ENCODE peak calls at places on chromosomes 5 and 9, in six cellular contexts. A, P, Z, O, F and V are unnamed samples.

GRCh38 chr9:85432599-85432998 is 309.2 kb downstream of the AGTPBP1 start:
- ATAC-seq in A (no peak), P (no peak), Z (no peak), O (no peak), F (no peak), V (no peak)

GRCh38 chr9:100296407-100296806 is 56.3 kb downstream of the TEX10 start:
- ATAC-seq in A (no peak), P (no peak), Z (no peak), O (no peak), F (no peak), V (no peak)

GRCh38 chr5:87034562-87034961 is 233.1 kb upstream of the RASA1 start:
- ATAC-seq in A (no peak), P (no peak), Z (no peak), O (no peak), F (no peak), V (no peak)

GRCh38 chr5:68285075-68285827 is 69.7 kb downstream of the PIK3R1 start:
- ATAC-seq in A (no peak), P (no peak), Z (no peak), O (peak), F (peak), V (no peak)

GRCh38 chr5:158056426-158056825 is 197.5 kb upstream of the CLINT1 start:
- ATAC-seq in A (no peak), P (no peak), Z (no peak), O (no peak), F (no peak), V (no peak)

GRCh38 chr5:14665949-14666741 is 1.6 kb downstream of the OTULIN start:
- ATAC-seq in A (no peak), P (peak), Z (no peak), O (peak), F (peak), V (no peak)

GRCh38 chr5:154514331-154514730 is 36.3 kb upstream of the HAND1 start:
- ATAC-seq in A (no peak), P (no peak), Z (no peak), O (no peak), F (peak), V (no peak)

GRCh38 chr5:141492168-141492885 is 3.4 kb downstream of the PCDHGC5 start:
- ATAC-seq in A (no peak), P (no peak), Z (peak), O (no peak), F (peak), V (no peak)

GRCh38 chr5:144139586-144139985 is 30.9 kb downstream of the YIPF5 start:
- ATAC-seq in A (no peak), P (no peak), Z (peak), O (no peak), F (no peak), V (peak)

GRCh38 chr9:130458027-130458803 is 13.5 kb downstream of the ASS1 start:
- ATAC-seq in A (no peak), P (no peak), Z (no peak), O (no peak), F (no peak), V (no peak)

GRCh38 chr9:68505681-68506409 is 34.8 kb downstream of the TMEM252 start:
- ATAC-seq in A (no peak), P (peak), Z (peak), O (no peak), F (peak), V (peak)

GRCh38 chr9:37412431-37413151 is 9.9 kb upstream of the GRHPR start:
- ATAC-seq in A (no peak), P (no peak), Z (no peak), O (no peak), F (no peak), V (no peak)

GRCh38 chr9:130908129-130908877 is 11.7 kb upstream of the QRFP start:
- ATAC-seq in A (no peak), P (peak), Z (no peak), O (peak), F (no peak), V (no peak)

GRCh38 chr9:1718836-1719235 is 296.3 kb upstream of the SMARCA2 start:
- ATAC-seq in A (no peak), P (no peak), Z (no peak), O (no peak), F (no peak), V (no peak)

GRCh38 chr5:180847053-180847452 is 14.0 kb downstream of the ZFP62 start:
- ATAC-seq in A (no peak), P (no peak), Z (no peak), O (no peak), F (peak), V (no peak)

GRCh38 chr9:9730174-9730573 is 882.6 kb downstream of the PTPRD start:
- ATAC-seq in A (no peak), P (no peak), Z (no peak), O (no peak), F (peak), V (no peak)

GRCh38 chr5:132687995-132688394 is 14.2 kb downstream of the IL4 start:
- ATAC-seq in A (no peak), P (no peak), Z (no peak), O (no peak), F (peak), V (no peak)

GRCh38 chr9:130215341-130216119 is 43.3 kb downstream of the NCS1 start:
- ATAC-seq in A (no peak), P (no peak), Z (no peak), O (no peak), F (no peak), V (peak)

GRCh38 chr9:69671291-69671903 is 774 bp downstream of the APBA1 start:
- ATAC-seq in A (no peak), P (no peak), Z (peak), O (no peak), F (no peak), V (no peak)

GRCh38 chr5:157926953-157927352 is 68.0 kb upstream of the CLINT1 start:
- ATAC-seq in A (no peak), P (no peak), Z (no peak), O (peak), F (no peak), V (no peak)

GRCh38 chr5:407801-408268 is 35.1 kb upstream of the EXOC3 start:
- ATAC-seq in A (no peak), P (no peak), Z (no peak), O (no peak), F (no peak), V (no peak)

GRCh38 chr5:138937392-138938387 is 62.6 kb upstream of the LRRTM2 start:
- ATAC-seq in A (peak), P (peak), Z (peak), O (peak), F (peak), V (peak)

GRCh38 chr5:141935538-141935937 is 11.9 kb downstream of the DELE1 start:
- ATAC-seq in A (no peak), P (no peak), Z (no peak), O (no peak), F (no peak), V (no peak)

GRCh38 chr9:128103589-128103962 is 24.0 kb downstream of the PTGES2 start:
- ATAC-seq in A (peak), P (no peak), Z (no peak), O (peak), F (peak), V (no peak)

GRCh38 chr5:77241444-77241843 is 31.0 kb downstream of the PDE8B start:
- ATAC-seq in A (no peak), P (no peak), Z (no peak), O (no peak), F (no peak), V (no peak)

GRCh38 chr5:88829053-88829452 is 53.9 kb downstream of the MEF2C start:
- ATAC-seq in A (no peak), P (peak), Z (peak), O (no peak), F (peak), V (peak)

GRCh38 chr9:27212621-27213020 is 84.3 kb downstream of the EQTN start:
- ATAC-seq in A (no peak), P (no peak), Z (no peak), O (no peak), F (no peak), V (no peak)

GRCh38 chr5:140548300-140548688 is 832 bp downstream of the EIF4EBP3 start:
- ATAC-seq in A (peak), P (peak), Z (peak), O (no peak), F (peak), V (no peak)

GRCh38 chr5:102801375-102801774 is 46.3 kb downstream of the PAM start:
- ATAC-seq in A (no peak), P (no peak), Z (no peak), O (no peak), F (no peak), V (no peak)

GRCh38 chr5:97543158-97543557 is 360.1 kb upstream of the RIOK2 start:
- ATAC-seq in A (no peak), P (no peak), Z (no peak), O (no peak), F (no peak), V (no peak)

GRCh38 chr9:129629251-129629650 is 3.3 kb downstream of the NTMT1 start:
- ATAC-seq in A (no peak), P (no peak), Z (no peak), O (no peak), F (no peak), V (no peak)

GRCh38 chr9:22331533-22331932 is 115.1 kb upstream of the DMRTA1 start:
- ATAC-seq in A (no peak), P (no peak), Z (no peak), O (no peak), F (no peak), V (no peak)

DNA sequence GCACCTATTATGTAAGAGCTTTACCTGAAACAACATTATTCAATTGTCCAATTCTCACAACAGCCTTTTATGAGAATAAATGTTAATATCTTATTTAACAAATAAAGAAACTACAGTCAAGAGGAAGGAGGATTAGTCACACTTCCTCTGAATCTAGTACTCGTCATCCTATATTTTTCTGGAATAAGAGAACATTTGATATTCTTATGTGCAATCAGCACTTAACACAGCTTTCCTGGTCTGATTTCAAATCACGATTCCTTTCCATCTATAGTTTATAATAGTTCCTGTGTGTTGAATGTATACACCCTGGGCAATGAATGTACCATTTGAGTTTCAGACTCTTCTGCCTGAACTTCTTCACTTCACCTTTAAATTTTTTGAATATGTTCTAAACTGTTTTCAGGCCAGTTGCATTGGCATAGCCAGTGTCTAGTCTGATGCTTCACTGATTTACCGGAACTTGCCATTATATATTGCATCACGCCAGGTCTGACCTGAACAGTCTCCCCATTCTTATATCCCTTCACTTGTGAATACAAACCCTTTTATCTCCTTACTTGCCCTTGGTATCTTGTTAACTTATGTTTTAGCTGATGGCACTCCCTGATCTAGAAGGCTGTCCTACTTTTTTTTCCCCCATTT is 698.3 kb downstream of the MAT2B start:
- ATAC-seq in A (no peak), P (no peak), Z (no peak), O (no peak), F (no peak), V (no peak)
- TF ChIP-seq POLR2A in A (no peak), P (no peak), Z (no peak), O (no peak), F (no peak), V (no peak)

DNA sequence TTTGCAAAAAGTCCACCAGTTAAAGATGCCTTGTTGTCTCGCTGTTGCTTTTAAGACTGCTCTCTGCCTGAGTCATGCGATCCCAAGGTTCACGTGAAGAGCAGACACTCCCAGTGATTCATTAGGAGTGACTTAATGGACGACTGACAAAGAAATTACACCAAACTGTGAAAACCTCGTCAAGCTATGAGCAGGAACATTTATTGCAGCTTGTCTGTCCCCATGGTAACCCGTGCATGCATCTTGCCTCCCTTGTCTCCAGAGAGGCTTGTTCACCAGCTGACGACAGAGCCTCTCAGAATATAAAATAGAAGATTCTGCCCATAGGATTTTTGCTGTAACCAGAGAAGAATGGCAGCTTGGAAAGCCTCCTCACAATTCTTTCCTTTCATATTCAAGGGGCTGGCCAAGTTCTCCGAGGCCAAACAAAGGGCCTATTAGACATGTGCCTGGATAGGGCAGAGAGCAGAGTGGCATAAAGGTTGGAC is 352.7 kb downstream of the SPOCK1 start:
- ATAC-seq in A (peak), P (no peak), Z (peak), O (no peak), F (no peak), V (peak)
- TF ChIP-seq EP300 in A (no peak), P (no peak), Z (no peak), O (no peak), F (no peak), V (no peak)

GRCh38 chr9:33202552-33203300 is 35.6 kb upstream of the B4GALT1 start:
- ATAC-seq in A (no peak), P (peak), Z (peak), O (no peak), F (peak), V (peak)
- TF ChIP-seq POLR2A in A (no peak), P (no peak), Z (no peak), O (no peak), F (no peak), V (no peak)

GRCh38 chr5:60522299-60522915 is 177.6 kb downstream of the DEPDC1B start:
- ATAC-seq in A (no peak), P (no peak), Z (no peak), O (no peak), F (peak), V (no peak)
- TF ChIP-seq EP300 in A (no peak), P (no peak), Z (no peak), O (no peak), F (peak), V (no peak)

GRCh38 chr9:137077010-137077747 is at the start of gene UAP1L1:
- ATAC-seq in A (peak), P (peak), Z (peak), O (peak), F (peak), V (peak)
- TF ChIP-seq POLR2A in A (no peak), P (no peak), Z (no peak), O (no peak), F (no peak), V (no peak)

GRCh38 chr9:121369595-121370265 is at the start of gene STOM:
- ATAC-seq in A (peak), P (peak), Z (peak), O (peak), F (peak), V (peak)

GRCh38 chr9:121373401-121373769 is 3.3 kb upstream of the STOM start:
- ATAC-seq in A (no peak), P (no peak), Z (no peak), O (no peak), F (no peak), V (no peak)

GRCh38 chr9:121371495-121371911 is 1.5 kb upstream of the STOM start:
- ATAC-seq in A (no peak), P (no peak), Z (no peak), O (peak), F (no peak), V (no peak)

GRCh38 chr9:121372239-121372562 is 2.2 kb upstream of the STOM start:
- ATAC-seq in A (peak), P (no peak), Z (no peak), O (peak), F (no peak), V (no peak)

DNA sequence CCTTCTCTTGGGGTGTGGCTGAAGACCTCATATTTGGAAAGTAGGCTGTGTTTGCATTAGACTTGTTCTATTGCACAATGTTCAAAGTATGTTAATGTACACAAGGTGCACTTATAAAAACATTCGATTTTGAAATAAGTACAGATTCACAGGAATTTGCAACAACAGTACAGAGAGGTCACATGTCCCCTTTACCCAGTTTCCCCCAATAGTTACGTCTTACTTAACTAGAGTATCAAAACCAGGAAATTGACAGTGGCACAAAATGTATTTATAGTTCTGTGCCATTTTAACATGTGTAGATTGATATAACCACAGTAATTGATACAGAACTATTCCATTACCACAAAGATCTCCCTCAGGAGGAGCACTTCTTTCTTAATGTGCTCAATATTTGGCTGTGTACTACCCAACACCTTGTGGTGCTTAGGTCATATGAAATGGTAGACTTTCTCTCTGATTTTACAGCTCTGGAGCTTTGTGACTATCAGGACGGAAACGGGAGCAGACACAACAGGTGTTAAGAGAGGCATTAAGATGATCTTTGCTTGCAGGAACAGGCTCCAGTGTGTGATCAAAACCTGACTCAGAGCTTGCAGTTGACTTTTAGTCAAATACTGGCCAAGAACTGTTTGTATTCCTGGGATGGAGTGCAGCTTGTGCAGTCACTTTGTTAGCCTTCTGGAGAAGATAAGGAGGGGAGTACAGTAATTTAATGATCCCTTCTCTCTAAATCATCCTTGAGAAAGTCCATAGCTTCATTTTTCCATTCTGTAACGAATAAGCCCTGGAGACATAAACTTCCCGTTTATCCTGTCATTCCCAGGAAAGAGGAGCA is 2.7 kb upstream of the STOM start:
- ATAC-seq in A (peak), P (no peak), Z (no peak), O (peak), F (no peak), V (no peak)
- TF ChIP-seq EP300 in A (peak), P (peak), Z (peak), O (peak), F (no peak), V (no peak)

DNA sequence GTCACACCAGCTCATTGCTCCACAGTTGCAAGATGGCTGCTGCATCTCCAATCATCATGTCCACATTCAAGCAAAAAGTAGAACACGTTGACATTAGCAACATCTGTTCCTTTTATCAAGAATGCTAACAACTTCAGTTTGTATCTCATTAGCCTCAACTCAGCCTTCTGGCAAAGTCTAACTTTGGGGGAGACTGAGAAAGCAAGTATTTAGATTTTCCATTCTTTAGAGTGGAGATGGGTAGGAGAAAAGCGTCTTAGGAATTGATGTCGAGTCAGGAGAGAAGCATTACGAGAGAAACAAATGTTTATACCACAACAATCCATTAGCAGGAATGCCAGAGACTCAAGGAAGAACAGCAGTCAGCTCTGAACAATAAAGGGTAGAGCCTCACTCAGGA is 446.3 kb downstream of the ENC1 start:
- ATAC-seq in A (no peak), P (no peak), Z (no peak), O (no peak), F (no peak), V (no peak)
- TF ChIP-seq POLR2A in A (no peak), P (no peak), Z (no peak), O (no peak), F (no peak), V (no peak)

DNA sequence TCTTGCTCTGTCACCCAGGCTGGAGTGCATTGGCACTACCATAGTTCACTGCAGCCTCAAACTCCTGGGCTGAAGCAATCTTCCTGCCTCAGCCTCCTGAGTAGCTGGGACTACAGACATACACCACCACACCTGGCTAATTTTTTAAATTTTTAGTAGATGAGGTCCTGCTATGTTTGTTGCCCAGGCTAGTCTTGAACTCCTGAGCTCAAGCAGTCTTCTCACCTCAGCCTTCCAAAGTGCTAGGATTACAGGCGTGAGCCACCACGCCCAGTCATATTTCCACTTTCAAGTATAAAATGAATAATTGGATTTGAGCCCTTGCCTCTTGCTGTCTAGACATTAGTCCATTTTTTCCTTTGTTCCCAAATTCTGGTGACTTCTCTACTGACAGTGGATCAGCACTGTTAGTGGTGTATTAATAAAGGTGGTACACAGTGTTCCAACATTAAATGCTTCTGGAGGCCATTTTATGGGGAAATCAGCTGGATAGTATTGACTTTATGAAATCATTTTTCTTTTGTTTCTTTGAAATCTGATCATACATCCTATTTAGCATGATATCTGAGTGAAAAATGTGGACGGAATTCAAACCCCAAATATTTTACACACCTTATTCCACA is 15.9 kb downstream of the ATP6V0E1 start:
- ATAC-seq in A (no peak), P (no peak), Z (peak), O (no peak), F (no peak), V (peak)
- TF ChIP-seq EP300 in A (no peak), P (no peak), Z (no peak), O (no peak), F (no peak), V (no peak)